ENCODE peak calls at places on chromosome 20, in four cellular contexts. L, V, J and P are unnamed samples.

GRCh38 chr20:51634257-51634656 is 91.7 kb upstream of the NFATC2 start:
- DNase-seq in L (no peak), J (no peak), V (no peak), P (no peak)

GRCh38 chr20:48333707-48334106 is 494.1 kb downstream of the PREX1 start:
- DNase-seq in J (no peak), V (no peak), L (no peak), P (no peak)

GRCh38 chr20:1810926-1811620 is 84.1 kb upstream of the SIRPA start:
- DNase-seq in J (no peak), L (no peak), V (no peak), P (no peak)

GRCh38 chr20:35663813-35664543 is 722 bp downstream of the CPNE1 start:
- DNase-seq in V (peak), J (peak), L (peak), P (peak)

GRCh38 chr20:38108438-38109024 is 56.5 kb downstream of the TGM2 start:
- DNase-seq in V (no peak), J (no peak), L (no peak), P (no peak)

GRCh38 chr20:11686900-11687543 is 230.7 kb upstream of the BTBD3 start:
- DNase-seq in J (no peak), V (no peak), L (peak), P (peak)

GRCh38 chr20:53934421-53935352 is 135.7 kb downstream of the BCAS1 start:
- DNase-seq in L (peak), J (peak), V (no peak), P (no peak)

GRCh38 chr20:63086421-63087235 is 79.9 kb upstream of the BHLHE23 start:
- DNase-seq in V (no peak), J (no peak), L (peak), P (no peak)

GRCh38 chr20:49245921-49246740 is 26.9 kb downstream of the DDX27 start:
- DNase-seq in L (peak), V (no peak), J (peak), P (no peak)

GRCh38 chr20:5636127-5636520 is 114.1 kb upstream of the SHLD1 start:
- DNase-seq in J (no peak), L (no peak), V (no peak), P (no peak)

GRCh38 chr20:37615507-37616425 is 78.1 kb upstream of the CTNNBL1 start:
- DNase-seq in L (peak), J (peak), V (peak), P (no peak)

GRCh38 chr20:10519361-10520048 is 84.4 kb downstream of the SLX4IP start:
- DNase-seq in V (no peak), L (no peak), J (no peak), P (no peak)

GRCh38 chr20:63178445-63178818 is 37.5 kb downstream of the YTHDF1 start:
- DNase-seq in L (peak), V (no peak), J (no peak), P (no peak)

GRCh38 chr20:24497851-24498250 is 28.4 kb downstream of the SYNDIG1 start:
- DNase-seq in V (no peak), J (no peak), L (no peak), P (no peak)

GRCh38 chr20:59258103-59258705 is 42.2 kb upstream of the EDN3 start:
- DNase-seq in J (no peak), V (no peak), L (no peak), P (no peak)

GRCh38 chr20:32497589-32498224 is 87.4 kb downstream of the NOL4L start:
- DNase-seq in J (no peak), L (no peak), V (no peak), P (no peak)

GRCh38 chr20:51311636-51312479 is 230.7 kb downstream of the NFATC2 start:
- DNase-seq in J (no peak), L (peak), V (no peak), P (no peak)

GRCh38 chr20:14384820-14385740 is 47.7 kb upstream of the FLRT3 start:
- DNase-seq in J (no peak), V (no peak), L (no peak), P (no peak)

GRCh38 chr20:49676581-49677291 is 36.9 kb downstream of the B4GALT5 start:
- DNase-seq in V (peak), L (no peak), J (peak), P (peak)

GRCh38 chr20:3465301-3465700 is 5.5 kb upstream of the ATRN start:
- DNase-seq in J (no peak), V (no peak), L (no peak), P (no peak)

GRCh38 chr20:64067733-64068307 is 4.8 kb downstream of the TCEA2 start:
- DNase-seq in V (no peak), L (no peak), J (no peak), P (no peak)

GRCh38 chr20:1305682-1306081 is 23.3 kb downstream of the SDCBP2 start:
- DNase-seq in J (no peak), V (no peak), L (no peak), P (no peak)

GRCh38 chr20:43448748-43449535 is 8.8 kb upstream of the SRSF6 start:
- DNase-seq in L (peak), V (peak), J (peak), P (peak)

GRCh38 chr20:59363094-59363493 is 62.7 kb downstream of the EDN3 start:
- DNase-seq in J (no peak), L (no peak), V (no peak), P (no peak)

GRCh38 chr20:59777321-59777705 is 156.1 kb downstream of the SYCP2 start:
- DNase-seq in V (no peak), J (no peak), L (no peak), P (peak)

GRCh38 chr20:59495894-59496510 is 108.3 kb upstream of the PHACTR3 start:
- DNase-seq in L (peak), V (peak), J (peak), P (peak)

GRCh38 chr20:48523191-48523757 is 304.5 kb downstream of the PREX1 start:
- DNase-seq in J (peak), V (no peak), L (peak), P (no peak)

GRCh38 chr20:24146231-24146634 is 157.7 kb upstream of the GGTLC1 start:
- DNase-seq in V (no peak), L (no peak), J (no peak), P (no peak)